ENCODE peak calls at places on chromosomes 11 and 22, in seven cellular contexts. Z, O, S, C, Q, G and V are unnamed samples.

GRCh38 chr11:134598368-134598767 is 186.3 kb upstream of the B3GAT1 start:
- DNase-seq in Z (no peak), O (no peak), S (no peak), C (no peak), Q (no peak), G (no peak), V (no peak)

GRCh38 chr11:37916331-37916730 is 1318.3 kb upstream of the RAG2 start:
- DNase-seq in Z (no peak), O (no peak), S (no peak), C (no peak), Q (no peak), G (no peak), V (no peak)

GRCh38 chr11:113581713-113582112 is 106.5 kb upstream of the DRD2 start:
- DNase-seq in Z (peak), O (no peak), S (no peak), C (no peak), Q (no peak), G (no peak), V (no peak)

GRCh38 chr11:43315966-43316365 is 4.2 kb downstream of the API5 start:
- DNase-seq in Z (no peak), O (no peak), S (no peak), C (no peak), Q (no peak), G (no peak), V (no peak)

GRCh38 chr11:20647976-20648565 is 21.3 kb upstream of the NELL1 start:
- DNase-seq in Z (peak), O (peak), S (no peak), C (no peak), Q (peak), G (no peak), V (peak)

GRCh38 chr11:119147604-119148333 is 1.1 kb upstream of the ABCG4 start:
- DNase-seq in Z (no peak), O (no peak), S (no peak), C (no peak), Q (peak), G (no peak), V (no peak)

GRCh38 chr22:20080776-20081654 is 974 bp downstream of the DGCR8 start:
- DNase-seq in Z (peak), O (peak), S (no peak), C (peak), Q (peak), G (no peak), V (peak)

GRCh38 chr11:80155412-80156017 is 714.7 kb upstream of the TENM4 start:
- DNase-seq in Z (peak), O (no peak), S (peak), C (no peak), Q (peak), G (no peak), V (peak)

GRCh38 chr11:31366795-31367194 is 2.7 kb downstream of the DCDC1 start:
- DNase-seq in Z (no peak), O (no peak), S (no peak), C (no peak), Q (no peak), G (no peak), V (no peak)

GRCh38 chr11:103530257-103530656 is 421.0 kb downstream of the DYNC2H1 start:
- DNase-seq in Z (no peak), O (no peak), S (no peak), C (no peak), Q (no peak), G (no peak), V (no peak)

GRCh38 chr11:93741882-93742226 is 382 bp downstream of the C11orf54 start:
- DNase-seq in Z (no peak), O (no peak), S (no peak), C (no peak), Q (no peak), G (no peak), V (peak)

GRCh38 chr11:27904358-27905055 is 203.4 kb downstream of the KIF18A start:
- DNase-seq in Z (no peak), O (peak), S (no peak), C (no peak), Q (no peak), G (no peak), V (peak)

GRCh38 chr22:42584364-42584940 is 30.2 kb downstream of the POLDIP3 start:
- DNase-seq in Z (no peak), O (no peak), S (no peak), C (no peak), Q (no peak), G (no peak), V (no peak)

GRCh38 chr11:99548264-99548663 is 527.5 kb downstream of the CNTN5 start:
- DNase-seq in Z (no peak), O (no peak), S (no peak), C (no peak), Q (peak), G (no peak), V (no peak)

GRCh38 chr11:77093056-77093891 is 9.4 kb upstream of the OMP start:
- DNase-seq in Z (no peak), O (no peak), S (no peak), C (peak), Q (no peak), G (no peak), V (no peak)

GRCh38 chr11:115980336-115980735 is 476.1 kb upstream of the CADM1 start:
- DNase-seq in Z (no peak), O (no peak), S (no peak), C (no peak), Q (no peak), G (no peak), V (no peak)

GRCh38 chr11:5505363-5506048 is 4.3 kb downstream of the UBQLN3 start:
- DNase-seq in Z (no peak), O (no peak), S (no peak), C (no peak), Q (no peak), G (no peak), V (no peak)

GRCh38 chr22:42365337-42365865 is 66.8 kb downstream of the NFAM1 start:
- DNase-seq in Z (peak), O (no peak), S (no peak), C (no peak), Q (no peak), G (no peak), V (no peak)

GRCh38 chr22:38966942-38967341 is 9.5 kb downstream of the APOBEC3A start:
- DNase-seq in Z (no peak), O (no peak), S (no peak), C (no peak), Q (no peak), G (no peak), V (no peak)

GRCh38 chr11:64043545-64043944 is 7.8 kb downstream of the FLRT1 start:
- DNase-seq in Z (no peak), O (no peak), S (no peak), C (no peak), Q (no peak), G (no peak), V (no peak)

GRCh38 chr22:50170453-50171318 is at the start of gene PANX2:
- DNase-seq in Z (no peak), O (no peak), S (no peak), C (peak), Q (no peak), G (no peak), V (no peak)

GRCh38 chr11:47905358-47906059 is 57.4 kb upstream of the NUP160 start:
- DNase-seq in Z (no peak), O (no peak), S (no peak), C (no peak), Q (peak), G (no peak), V (no peak)

GRCh38 chr11:119474682-119475596 is 52.0 kb upstream of the THY1 start:
- DNase-seq in Z (peak), O (no peak), S (no peak), C (peak), Q (peak), G (peak), V (peak)

GRCh38 chr11:113674397-113674685 is 31.8 kb downstream of the TMPRSS5 start:
- DNase-seq in Z (no peak), O (no peak), S (no peak), C (no peak), Q (no peak), G (no peak), V (no peak)

GRCh38 chr11:129090056-129090455 is 102.1 kb downstream of the ARHGAP32 start:
- DNase-seq in Z (no peak), O (peak), S (no peak), C (no peak), Q (no peak), G (no peak), V (peak)

GRCh38 chr22:47022075-47022473 is 259.6 kb downstream of the TBC1D22A start:
- DNase-seq in Z (no peak), O (no peak), S (no peak), C (no peak), Q (no peak), G (no peak), V (peak)

GRCh38 chr11:117618956-117619355 is 178.1 kb downstream of the DSCAML1 start:
- DNase-seq in Z (no peak), O (no peak), S (no peak), C (no peak), Q (no peak), G (no peak), V (no peak)

GRCh38 chr11:87180743-87181142 is 143.0 kb downstream of the TMEM135 start:
- DNase-seq in Z (no peak), O (no peak), S (no peak), C (no peak), Q (no peak), G (no peak), V (peak)

GRCh38 chr22:44191036-44191454 is 10.3 kb downstream of the PARVG start:
- DNase-seq in Z (no peak), O (no peak), S (no peak), C (no peak), Q (peak), G (no peak), V (peak)

GRCh38 chr22:50622723-50623327 is 5.1 kb downstream of the ARSA start:
- DNase-seq in Z (no peak), O (no peak), S (peak), C (no peak), Q (no peak), G (no peak), V (no peak)

GRCh38 chr11:111066861-111067260 is 178.7 kb upstream of the POU2AF2 start:
- DNase-seq in Z (no peak), O (no peak), S (no peak), C (no peak), Q (peak), G (no peak), V (no peak)